ENCODE peak calls at places on chromosomes 6 and 20, in five cellular contexts. L is IMR-90, S is K562, M is Karpas-422, T is HepG2. F is an unnamed sample.

GRCh38 chr20:37856932-37857660 is 45.8 kb upstream of the VSTM2L start:
- DNase-seq in L (peak; percentile 89), T (no peak), M (no peak), S (no peak), F (no peak)

GRCh38 chr6:20033697-20034407 is 178.4 kb downstream of the MBOAT1 start:
- DNase-seq in L (no peak), S (no peak), T (no peak), M (no peak), F (no peak)

GRCh38 chr6:52640170-52640569 is 30.7 kb upstream of the TMEM14A start:
- DNase-seq in T (peak; percentile 73), M (no peak), S (no peak), L (peak; percentile 87), F (no peak)

GRCh38 chr20:9409981-9410380 is 104.4 kb upstream of the LAMP5 start:
- DNase-seq in M (no peak), S (no peak), L (peak; percentile 94), T (no peak), F (no peak)

GRCh38 chr20:46056970-46057855 is 28.2 kb downstream of the SLC12A5 start:
- DNase-seq in M (no peak), S (peak; percentile 71), T (no peak), L (peak; percentile 42), F (peak; percentile 78)

GRCh38 chr6:132513821-132514545 is 1.1 kb upstream of the STX7 start:
- DNase-seq in S (no peak), L (no peak), M (no peak), T (peak; percentile 37), F (no peak)

GRCh38 chr6:14964901-14965300 is 281.0 kb upstream of the JARID2 start:
- DNase-seq in S (no peak), T (no peak), M (no peak), L (peak; percentile 8), F (no peak)

GRCh38 chr6:32370510-32370909 is 1.2 kb downstream of the TSBP1 start:
- DNase-seq in L (no peak), M (no peak), S (no peak), T (no peak), F (no peak)

GRCh38 chr6:1796706-1797529 is 187.2 kb downstream of the FOXC1 start:
- DNase-seq in S (no peak), M (no peak), L (peak; percentile 72), T (no peak), F (no peak)

GRCh38 chr6:121897337-121897760 is 461.9 kb downstream of the GJA1 start:
- DNase-seq in M (no peak), S (no peak), T (no peak), L (peak; percentile 44), F (no peak)

GRCh38 chr6:79671605-79672266 is 40.6 kb downstream of the SH3BGRL2 start:
- DNase-seq in M (no peak), S (peak; percentile 42), T (peak; percentile 35), L (peak; percentile 40), F (peak; percentile 59)

GRCh38 chr20:58375796-58376195 is 13.2 kb upstream of the VAPB start:
- DNase-seq in L (no peak), T (no peak), S (no peak), M (no peak), F (no peak)

GRCh38 chr20:58377017-58377416 is 12.0 kb upstream of the VAPB start:
- DNase-seq in T (no peak), M (no peak), S (no peak), L (no peak), F (no peak)

GRCh38 chr20:58372836-58373235 is 16.2 kb upstream of the VAPB start:
- DNase-seq in M (no peak), S (no peak), T (no peak), L (no peak), F (peak; percentile 62)

GRCh38 chr20:58374906-58375760 is 13.9 kb upstream of the VAPB start:
- DNase-seq in S (no peak), L (peak; percentile 68), M (no peak), T (no peak), F (peak; percentile 25)

GRCh38 chr20:58374027-58374850 is 14.8 kb upstream of the VAPB start:
- DNase-seq in L (no peak), M (no peak), T (peak; percentile 53), S (peak; percentile 22), F (no peak)
- H2AFZ ChIP-seq in L (peak overlapping the region; percentile 12), M (no peak overlapping the region), T (peak overlapping the region; percentile 71), S (peak overlapping the region; percentile 96), F (no peak overlapping the region)

GRCh38 chr6:130995783-130996447 is 67.1 kb downstream of the EPB41L2 start:
- DNase-seq in M (no peak), L (peak; percentile 29), T (no peak), S (no peak), F (no peak)

GRCh38 chr6:130997061-130997753 is 65.8 kb downstream of the EPB41L2 start:
- DNase-seq in T (no peak), S (no peak), M (no peak), L (peak; percentile 56), F (no peak)

GRCh38 chr6:130993292-130993765 is 69.7 kb downstream of the EPB41L2 start:
- DNase-seq in T (no peak), S (peak; percentile 29), L (no peak), M (no peak), F (no peak)

GRCh38 chr6:130994319-130995097 is 68.5 kb downstream of the EPB41L2 start:
- DNase-seq in S (no peak), L (no peak), M (no peak), T (no peak), F (no peak)

GRCh38 chr6:130996635-130997034 is 66.4 kb downstream of the EPB41L2 start:
- DNase-seq in M (no peak), L (no peak), T (no peak), S (no peak), F (no peak)
- H3K4me1 ChIP-seq in M (no peaks in the 10 kb centered on the region), L (peaks cover 8% of the 10 kb centered on the region), T (peaks cover 55% of the 10 kb centered on the region), S (peaks cover 8% of the 10 kb centered on the region), F (peaks cover 45% of the 10 kb centered on the region)

GRCh38 chr6:33609019-33609418 is 12.1 kb upstream of the ITPR3 start:
- DNase-seq in S (no peak), M (no peak), T (no peak), L (no peak), F (no peak)

GRCh38 chr6:33610057-33610456 is 11.1 kb upstream of the ITPR3 start:
- DNase-seq in L (no peak), M (no peak), S (no peak), T (no peak), F (no peak)

GRCh38 chr6:33609444-33610034 is 11.6 kb upstream of the ITPR3 start:
- DNase-seq in S (no peak), T (no peak), L (peak; percentile 74), M (no peak), F (no peak)

GRCh38 chr6:33613146-33613793 is 7.9 kb upstream of the ITPR3 start:
- DNase-seq in M (no peak), T (peak; percentile 97), L (peak; percentile 49), S (no peak), F (no peak)

GRCh38 chr6:33610779-33611421 is 10.2 kb upstream of the ITPR3 start:
- DNase-seq in S (no peak), T (peak; percentile 76), L (no peak), M (no peak), F (no peak)
- H2AFZ ChIP-seq in S (no peak overlapping the region), T (no peak overlapping the region), L (peak overlapping the region; percentile 63), M (no peak overlapping the region), F (no peak overlapping the region)

GRCh38 chr20:43750774-43751166 is 24.0 kb upstream of the GTSF1L start:
- DNase-seq in M (no peak), L (no peak), S (no peak), T (no peak), F (no peak)
- H3K4me1 ChIP-seq in M (peaks cover 29% of the 10 kb centered on the region), L (peaks cover 16% of the 10 kb centered on the region), S (peaks cover 5% of the 10 kb centered on the region), T (no peaks in the 10 kb centered on the region), F (no peaks in the 10 kb centered on the region)

GRCh38 chr6:95785785-95786184 is 208.4 kb downstream of the MANEA start:
- DNase-seq in S (no peak), T (no peak), L (no peak), M (no peak), F (no peak)
- H2AFZ ChIP-seq in S (no peak overlapping the region), T (no peak overlapping the region), L (no peak overlapping the region), M (no peak overlapping the region), F (no peak overlapping the region)

GRCh38 chr20:32909896-32910571 is 51.3 kb downstream of the EFCAB8 start:
- DNase-seq in S (no peak), T (no peak), L (no peak), M (no peak), F (no peak)
- H3K4me1 ChIP-seq in S (no peaks in the 10 kb centered on the region), T (no peaks in the 10 kb centered on the region), L (no peaks in the 10 kb centered on the region), M (no peaks in the 10 kb centered on the region), F (no peaks in the 10 kb centered on the region)

DNA sequence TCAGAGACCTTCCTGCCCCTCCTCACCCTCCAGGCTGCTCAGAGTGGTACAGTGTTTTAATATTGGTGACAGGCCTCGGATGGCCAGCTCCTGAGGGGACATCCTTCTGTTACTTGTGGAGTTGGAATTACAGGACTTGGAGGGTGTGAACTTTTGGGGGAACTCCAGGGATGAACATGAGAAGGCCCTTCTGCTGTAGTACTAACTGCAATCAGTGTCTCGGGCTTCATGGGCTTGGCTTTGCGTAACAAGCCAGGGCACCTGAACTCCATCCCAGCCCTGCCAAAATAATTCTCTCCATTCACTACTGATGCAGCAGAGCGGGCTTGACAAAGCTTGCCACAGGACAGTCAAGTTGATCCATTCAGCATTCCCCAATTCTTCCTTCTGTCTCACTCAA is 28.6 kb downstream of the SLC22A23 start:
- DNase-seq in T (no peak), M (no peak), L (no peak), S (no peak), F (no peak)
- H2AFZ ChIP-seq in T (no peak overlapping the region), M (no peak overlapping the region), L (no peak overlapping the region), S (no peak overlapping the region), F (no peak overlapping the region)

F was measured in hepatocyte.